ENCODE peak calls at places on chromosomes 7 and 10, in eight cellular contexts. Z is kidney epithelial cell; C is dermis blood vessel endothelial cell; Y is hippocampal formation; I is T-helper 2 cell; S is activated CD8-positive, alpha-beta memory T cell treated with anti-CD3 and anti-CD28 coated beads for 24 hours; L is astrocyte of the hippocampus; W is K562. F is an unnamed sample.

GRCh38 chr7:70569335-70569819 is 562.6 kb upstream of the GALNT17 start:
- DNase-seq in Z (peak), C (no peak), Y (no peak), I (no peak), S (no peak), L (peak), W (peak), F (peak)

GRCh38 chr7:137454169-137455166 is 110.9 kb upstream of the PTN start:
- DNase-seq in Z (no peak), C (peak), Y (peak), I (no peak), S (no peak), L (peak), W (peak), F (peak)

GRCh38 chr10:70967591-70968588 is 79.5 kb upstream of the PCBD1 start:
- DNase-seq in Z (no peak), C (no peak), Y (no peak), I (no peak), S (no peak), L (peak), W (no peak), F (peak)

GRCh38 chr7:75795831-75796285 is 17.7 kb downstream of the CCL24 start:
- DNase-seq in Z (no peak), C (no peak), Y (no peak), I (no peak), S (no peak), L (no peak), W (peak), F (no peak)

GRCh38 chr7:49776994-49777393 is 3.6 kb downstream of the VWC2 start:
- DNase-seq in Z (no peak), C (no peak), Y (no peak), I (no peak), S (no peak), L (no peak), W (no peak), F (no peak)

GRCh38 chr10:30730306-30730705 is 100.8 kb upstream of the LYZL2 start:
- DNase-seq in Z (no peak), C (no peak), Y (no peak), I (no peak), S (no peak), L (no peak), W (no peak), F (no peak)

GRCh38 chr10:118832242-118832651 is 77.5 kb upstream of the CACUL1 start:
- DNase-seq in Z (no peak), C (peak), Y (no peak), I (no peak), S (no peak), L (no peak), W (no peak), F (no peak)

GRCh38 chr7:82897500-82897899 is 265.2 kb downstream of the PCLO start:
- DNase-seq in Z (no peak), C (no peak), Y (no peak), I (no peak), S (no peak), L (no peak), W (no peak), F (no peak)

GRCh38 chr10:79129361-79129997 is 60.7 kb downstream of the ZMIZ1 start:
- DNase-seq in Z (no peak), C (peak), Y (no peak), I (no peak), S (no peak), L (peak), W (peak), F (no peak)

GRCh38 chr7:43856996-43857395 is 12.3 kb downstream of the MRPS24 start:
- DNase-seq in Z (no peak), C (no peak), Y (no peak), I (no peak), S (no peak), L (no peak), W (no peak), F (no peak)

GRCh38 chr7:80942261-80943041 is 23.6 kb upstream of the SEMA3C start:
- DNase-seq in Z (peak), C (peak), Y (no peak), I (no peak), S (no peak), L (peak), W (no peak), F (peak)

GRCh38 chr7:91636728-91637127 is 243.8 kb downstream of the MTERF1 start:
- DNase-seq in Z (no peak), C (no peak), Y (no peak), I (no peak), S (no peak), L (no peak), W (no peak), F (no peak)

GRCh38 chr10:69795242-69795934 is 6.3 kb upstream of the COL13A1 start:
- DNase-seq in Z (no peak), C (no peak), Y (no peak), I (no peak), S (no peak), L (no peak), W (no peak), F (no peak)

GRCh38 chr7:48089415-48089975 is 430 bp downstream of the UPP1 start:
- DNase-seq in Z (no peak), C (peak), Y (no peak), I (peak), S (no peak), L (peak), W (peak), F (no peak)

GRCh38 chr7:7790041-7790751 is 71.8 kb upstream of the RPA3 start:
- DNase-seq in Z (no peak), C (no peak), Y (no peak), I (no peak), S (no peak), L (no peak), W (no peak), F (no peak)

GRCh38 chr10:126059101-126059826 is 162.9 kb downstream of the FANK1 start:
- DNase-seq in Z (no peak), C (peak), Y (no peak), I (no peak), S (no peak), L (peak), W (no peak), F (no peak)